ENCODE peak calls at places on chromosomes 2 and 18, in eight cellular contexts. One of them, this sample, is unnamed.

GRCh38 chr2:239245107-239245506 is 155.7 kb downstream of the HDAC4 start:
- DNase-seq in fibroblast of villous mesenchyme: no peak
- DNase-seq in HAP-1: no peak
- DNase-seq in NCI-H446 treated with DMSO at 0.1 percent for 48 hours: no peak
- DNase-seq in CD4-positive, alpha-beta memory T cell: no peak
- DNase-seq in D341Med: no peak
- DNase-seq in heart right ventricle: no peak
- DNase-seq in Calu3: no peak
- DNase-seq in this sample: no peak

GRCh38 chr2:69559696-69560482 is 83.7 kb downstream of the AAK1 start:
- DNase-seq in fibroblast of villous mesenchyme: peak; percentile 76
- DNase-seq in HAP-1: peak; percentile 71
- DNase-seq in NCI-H446 treated with DMSO at 0.1 percent for 48 hours: peak; percentile 14
- DNase-seq in CD4-positive, alpha-beta memory T cell: no peak
- DNase-seq in D341Med: peak; percentile 48
- DNase-seq in heart right ventricle: no peak
- DNase-seq in Calu3: peak; percentile 37
- DNase-seq in this sample: peak; percentile 56

GRCh38 chr2:111884592-111884964 is 585 bp upstream of the ANAPC1 start:
- DNase-seq in fibroblast of villous mesenchyme: no peak
- DNase-seq in HAP-1: no peak
- DNase-seq in NCI-H446 treated with DMSO at 0.1 percent for 48 hours: no peak
- DNase-seq in CD4-positive, alpha-beta memory T cell: no peak
- DNase-seq in D341Med: no peak
- DNase-seq in heart right ventricle: no peak
- DNase-seq in Calu3: no peak
- DNase-seq in this sample: no peak

GRCh38 chr2:36530983-36531354 is 67.0 kb downstream of the FEZ2 start:
- DNase-seq in fibroblast of villous mesenchyme: peak; percentile 76
- DNase-seq in HAP-1: no peak
- DNase-seq in NCI-H446 treated with DMSO at 0.1 percent for 48 hours: no peak
- DNase-seq in CD4-positive, alpha-beta memory T cell: no peak
- DNase-seq in D341Med: no peak
- DNase-seq in heart right ventricle: peak; percentile 60
- DNase-seq in Calu3: no peak
- DNase-seq in this sample: no peak

GRCh38 chr2:144944506-144945230 is 424.7 kb upstream of the ZEB2 start:
- DNase-seq in fibroblast of villous mesenchyme: no peak
- DNase-seq in HAP-1: no peak
- DNase-seq in NCI-H446 treated with DMSO at 0.1 percent for 48 hours: no peak
- DNase-seq in CD4-positive, alpha-beta memory T cell: no peak
- DNase-seq in D341Med: no peak
- DNase-seq in heart right ventricle: no peak
- DNase-seq in Calu3: no peak
- DNase-seq in this sample: no peak

GRCh38 chr2:61538920-61539559 is 884 bp upstream of the XPO1 start:
- DNase-seq in fibroblast of villous mesenchyme: no peak
- DNase-seq in HAP-1: peak; percentile 34
- DNase-seq in NCI-H446 treated with DMSO at 0.1 percent for 48 hours: peak; percentile 30
- DNase-seq in CD4-positive, alpha-beta memory T cell: peak; percentile 82
- DNase-seq in D341Med: peak; percentile 37
- DNase-seq in heart right ventricle: peak; percentile 11
- DNase-seq in Calu3: peak; percentile 17
- DNase-seq in this sample: peak; percentile 39

GRCh38 chr18:9095297-9096012 is 7.0 kb upstream of the NDUFV2 start:
- DNase-seq in fibroblast of villous mesenchyme: peak; percentile 42
- DNase-seq in HAP-1: no peak
- DNase-seq in NCI-H446 treated with DMSO at 0.1 percent for 48 hours: no peak
- DNase-seq in CD4-positive, alpha-beta memory T cell: peak; percentile 72
- DNase-seq in D341Med: no peak
- DNase-seq in heart right ventricle: no peak
- DNase-seq in Calu3: no peak
- DNase-seq in this sample: no peak

GRCh38 chr18:3603460-3604259 is 153.7 kb downstream of the TGIF1 start:
- DNase-seq in fibroblast of villous mesenchyme: peak; percentile 98
- DNase-seq in HAP-1: peak; percentile 100
- DNase-seq in NCI-H446 treated with DMSO at 0.1 percent for 48 hours: peak; percentile 25
- DNase-seq in CD4-positive, alpha-beta memory T cell: peak; percentile 54
- DNase-seq in D341Med: peak; percentile 70
- DNase-seq in heart right ventricle: no peak
- DNase-seq in Calu3: peak; percentile 72
- DNase-seq in this sample: no peak

GRCh38 chr2:82316573-82317371 is 2012.2 kb upstream of the LRRTM1 start:
- DNase-seq in fibroblast of villous mesenchyme: no peak
- DNase-seq in HAP-1: no peak
- DNase-seq in NCI-H446 treated with DMSO at 0.1 percent for 48 hours: no peak
- DNase-seq in CD4-positive, alpha-beta memory T cell: no peak
- DNase-seq in D341Med: no peak
- DNase-seq in heart right ventricle: no peak
- DNase-seq in Calu3: no peak
- DNase-seq in this sample: no peak

GRCh38 chr2:70002241-70002896 is 40.9 kb upstream of the ASPRV1 start:
- DNase-seq in fibroblast of villous mesenchyme: no peak
- DNase-seq in HAP-1: no peak
- DNase-seq in NCI-H446 treated with DMSO at 0.1 percent for 48 hours: no peak
- DNase-seq in CD4-positive, alpha-beta memory T cell: no peak
- DNase-seq in D341Med: no peak
- DNase-seq in heart right ventricle: no peak
- DNase-seq in Calu3: no peak
- DNase-seq in this sample: no peak

GRCh38 chr2:33405180-33406105 is 71.0 kb upstream of the RASGRP3 start:
- DNase-seq in fibroblast of villous mesenchyme: no peak
- DNase-seq in HAP-1: no peak
- DNase-seq in NCI-H446 treated with DMSO at 0.1 percent for 48 hours: no peak
- DNase-seq in CD4-positive, alpha-beta memory T cell: no peak
- DNase-seq in D341Med: no peak
- DNase-seq in heart right ventricle: no peak
- DNase-seq in Calu3: no peak
- DNase-seq in this sample: no peak

GRCh38 chr2:84855730-84856129 is 25.2 kb downstream of the TRABD2A start:
- DNase-seq in fibroblast of villous mesenchyme: no peak
- DNase-seq in HAP-1: no peak
- DNase-seq in NCI-H446 treated with DMSO at 0.1 percent for 48 hours: no peak
- DNase-seq in CD4-positive, alpha-beta memory T cell: no peak
- DNase-seq in D341Med: no peak
- DNase-seq in heart right ventricle: no peak
- DNase-seq in Calu3: no peak
- DNase-seq in this sample: no peak